ENCODE peak calls at places on chromosomes 3 and 15, in six cellular contexts. One of them, this sample, is unnamed.

GRCh38 chr3:33277193-33277882 is at the start of gene FBXL2:
- DNase-seq in upper lobe of right lung: peak; percentile 90
- DNase-seq in heart left ventricle: peak; percentile 59
- DNase-seq in PC-9: peak; percentile 88
- DNase-seq in neuronal stem cell: peak; percentile 81
- DNase-seq in endothelial cell of umbilical vein: peak; percentile 73
- DNase-seq in this sample: peak; percentile 79

GRCh38 chr15:58070801-58071418 is 5.4 kb upstream of the ALDH1A2 start:
- DNase-seq in upper lobe of right lung: peak; percentile 72
- DNase-seq in heart left ventricle: peak; percentile 44
- DNase-seq in PC-9: peak; percentile 57
- DNase-seq in neuronal stem cell: peak; percentile 74
- DNase-seq in endothelial cell of umbilical vein: peak; percentile 73
- DNase-seq in this sample: peak; percentile 31

GRCh38 chr15:76964157-76964556 is 30.8 kb upstream of the PSTPIP1 start:
- DNase-seq in upper lobe of right lung: no peak
- DNase-seq in heart left ventricle: no peak
- DNase-seq in PC-9: no peak
- DNase-seq in neuronal stem cell: no peak
- DNase-seq in endothelial cell of umbilical vein: peak; percentile 27
- DNase-seq in this sample: no peak

GRCh38 chr15:40693904-40694705 is 869 bp upstream of the RAD51 start:
- DNase-seq in upper lobe of right lung: no peak
- DNase-seq in heart left ventricle: no peak
- DNase-seq in PC-9: no peak
- DNase-seq in neuronal stem cell: no peak
- DNase-seq in endothelial cell of umbilical vein: no peak
- DNase-seq in this sample: no peak

GRCh38 chr3:157248590-157249425 is 88.9 kb upstream of the CCNL1 start:
- DNase-seq in upper lobe of right lung: no peak
- DNase-seq in heart left ventricle: peak; percentile 57
- DNase-seq in PC-9: peak; percentile 54
- DNase-seq in neuronal stem cell: peak; percentile 26
- DNase-seq in endothelial cell of umbilical vein: peak; percentile 94
- DNase-seq in this sample: peak; percentile 71

GRCh38 chr15:73683624-73684536 is at the start of gene CD276:
- DNase-seq in upper lobe of right lung: peak; percentile 91
- DNase-seq in heart left ventricle: peak; percentile 81
- DNase-seq in PC-9: peak; percentile 84
- DNase-seq in neuronal stem cell: peak; percentile 80
- DNase-seq in endothelial cell of umbilical vein: peak; percentile 55
- DNase-seq in this sample: peak; percentile 72

GRCh38 chr3:11091088-11091590 is 63.2 kb upstream of the HRH1 start:
- DNase-seq in upper lobe of right lung: no peak
- DNase-seq in heart left ventricle: no peak
- DNase-seq in PC-9: peak; percentile 37
- DNase-seq in neuronal stem cell: peak; percentile 8
- DNase-seq in endothelial cell of umbilical vein: no peak
- DNase-seq in this sample: no peak

GRCh38 chr3:186307594-186307993 is 54.4 kb downstream of the DGKG start:
- DNase-seq in upper lobe of right lung: no peak
- DNase-seq in heart left ventricle: no peak
- DNase-seq in PC-9: no peak
- DNase-seq in neuronal stem cell: peak; percentile 65
- DNase-seq in endothelial cell of umbilical vein: peak; percentile 38
- DNase-seq in this sample: no peak

GRCh38 chr3:13785853-13786455 is 93.9 kb downstream of the WNT7A start:
- DNase-seq in upper lobe of right lung: no peak
- DNase-seq in heart left ventricle: no peak
- DNase-seq in PC-9: no peak
- DNase-seq in neuronal stem cell: peak; percentile 51
- DNase-seq in endothelial cell of umbilical vein: no peak
- DNase-seq in this sample: no peak

GRCh38 chr3:86929046-86929445 is 61.9 kb downstream of the VGLL3 start:
- DNase-seq in upper lobe of right lung: no peak
- DNase-seq in heart left ventricle: no peak
- DNase-seq in PC-9: no peak
- DNase-seq in neuronal stem cell: no peak
- DNase-seq in endothelial cell of umbilical vein: no peak
- DNase-seq in this sample: no peak

GRCh38 chr3:23712656-23713559 is 92.8 kb upstream of the UBE2E1 start:
- DNase-seq in upper lobe of right lung: no peak
- DNase-seq in heart left ventricle: peak; percentile 54
- DNase-seq in PC-9: peak; percentile 59
- DNase-seq in neuronal stem cell: peak; percentile 65
- DNase-seq in endothelial cell of umbilical vein: peak; percentile 85
- DNase-seq in this sample: no peak

GRCh38 chr3:54033761-54034160 is 88.6 kb upstream of the CACNA2D3 start:
- DNase-seq in upper lobe of right lung: no peak
- DNase-seq in heart left ventricle: peak; percentile 28
- DNase-seq in PC-9: no peak
- DNase-seq in neuronal stem cell: no peak
- DNase-seq in endothelial cell of umbilical vein: no peak
- DNase-seq in this sample: no peak

GRCh38 chr15:35166730-35167359 is 81.8 kb upstream of the NANOGP8 start:
- DNase-seq in upper lobe of right lung: no peak
- DNase-seq in heart left ventricle: no peak
- DNase-seq in PC-9: no peak
- DNase-seq in neuronal stem cell: no peak
- DNase-seq in endothelial cell of umbilical vein: no peak
- DNase-seq in this sample: no peak

GRCh38 chr15:90190606-90191343 is 10.4 kb upstream of the SEMA4B start:
- DNase-seq in upper lobe of right lung: no peak
- DNase-seq in heart left ventricle: no peak
- DNase-seq in PC-9: peak; percentile 29
- DNase-seq in neuronal stem cell: no peak
- DNase-seq in endothelial cell of umbilical vein: no peak
- DNase-seq in this sample: no peak

GRCh38 chr3:63593779-63594178 is 58.7 kb upstream of the SNTN start:
- DNase-seq in upper lobe of right lung: no peak
- DNase-seq in heart left ventricle: no peak
- DNase-seq in PC-9: no peak
- DNase-seq in neuronal stem cell: no peak
- DNase-seq in endothelial cell of umbilical vein: no peak
- DNase-seq in this sample: no peak

GRCh38 chr3:195886181-195887141 is 21.9 kb downstream of the TNK2 start:
- DNase-seq in upper lobe of right lung: no peak
- DNase-seq in heart left ventricle: peak; percentile 61
- DNase-seq in PC-9: no peak
- DNase-seq in neuronal stem cell: no peak
- DNase-seq in endothelial cell of umbilical vein: peak; percentile 90
- DNase-seq in this sample: no peak

GRCh38 chr3:45816544-45816943 is 20.2 kb upstream of the SLC6A20 start:
- DNase-seq in upper lobe of right lung: no peak
- DNase-seq in heart left ventricle: peak; percentile 50
- DNase-seq in PC-9: no peak
- DNase-seq in neuronal stem cell: no peak
- DNase-seq in endothelial cell of umbilical vein: no peak
- DNase-seq in this sample: no peak

GRCh38 chr15:38073278-38073930 is 139.0 kb downstream of the TMCO5A start:
- DNase-seq in upper lobe of right lung: no peak
- DNase-seq in heart left ventricle: peak; percentile 47
- DNase-seq in PC-9: no peak
- DNase-seq in neuronal stem cell: no peak
- DNase-seq in endothelial cell of umbilical vein: peak; percentile 51
- DNase-seq in this sample: no peak

GRCh38 chr15:65423977-65424679 is 1.4 kb upstream of the IGDCC4 start:
- DNase-seq in upper lobe of right lung: no peak
- DNase-seq in heart left ventricle: no peak
- DNase-seq in PC-9: no peak
- DNase-seq in neuronal stem cell: no peak
- DNase-seq in endothelial cell of umbilical vein: no peak
- DNase-seq in this sample: no peak

GRCh38 chr3:195140816-195141793 is 129.9 kb downstream of the XXYLT1 start:
- DNase-seq in upper lobe of right lung: no peak
- DNase-seq in heart left ventricle: no peak
- DNase-seq in PC-9: no peak
- DNase-seq in neuronal stem cell: no peak
- DNase-seq in endothelial cell of umbilical vein: peak; percentile 92
- DNase-seq in this sample: no peak

GRCh38 chr3:123834631-123835030 is 49.5 kb downstream of the MYLK start:
- DNase-seq in upper lobe of right lung: no peak
- DNase-seq in heart left ventricle: no peak
- DNase-seq in PC-9: peak; percentile 26
- DNase-seq in neuronal stem cell: no peak
- DNase-seq in endothelial cell of umbilical vein: peak; percentile 47
- DNase-seq in this sample: peak; percentile 63

GRCh38 chr3:118165413-118165812 is 869.2 kb downstream of the IGSF11 start:
- DNase-seq in upper lobe of right lung: no peak
- DNase-seq in heart left ventricle: no peak
- DNase-seq in PC-9: no peak
- DNase-seq in neuronal stem cell: no peak
- DNase-seq in endothelial cell of umbilical vein: no peak
- DNase-seq in this sample: no peak
- H3K9me3 ChIP-seq in upper lobe of right lung: no peaks in the 10 kb centered on the region
- H3K9me3 ChIP-seq in heart left ventricle: no peaks in the 10 kb centered on the region
- H3K9me3 ChIP-seq in PC-9: no peaks in the 10 kb centered on the region
- H3K9me3 ChIP-seq in neuronal stem cell: peaks cover 3% of the 10 kb centered on the region
- H3K9me3 ChIP-seq in endothelial cell of umbilical vein: peaks cover 2% of the 10 kb centered on the region
- H3K9me3 ChIP-seq in this sample: no peaks in the 10 kb centered on the region

DNA sequence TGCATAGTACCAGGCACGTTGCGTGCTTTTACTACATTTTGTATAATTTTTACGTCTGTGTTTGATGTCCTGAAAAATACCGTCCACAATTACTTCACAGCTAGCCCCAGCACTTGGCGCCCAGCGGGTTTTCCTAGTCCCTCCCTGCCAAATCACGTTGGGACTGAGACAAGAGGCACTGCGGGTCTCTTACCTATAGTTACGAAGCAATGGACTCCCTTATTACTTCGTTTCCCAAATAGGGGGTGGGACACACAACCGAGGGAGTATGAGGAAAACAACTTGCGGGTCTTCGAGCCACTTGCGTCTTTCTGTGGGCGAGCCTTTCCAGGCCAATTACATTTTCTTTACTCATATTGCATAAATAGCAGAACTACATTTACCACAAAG is 620 bp upstream of the CMSS1 start:
- DNase-seq in upper lobe of right lung: no peak
- DNase-seq in heart left ventricle: no peak
- DNase-seq in PC-9: peak; percentile 10
- DNase-seq in neuronal stem cell: peak; percentile 9
- DNase-seq in endothelial cell of umbilical vein: no peak
- DNase-seq in this sample: no peak
- H3K27ac ChIP-seq in upper lobe of right lung: peak overlapping the region; percentile 89
- H3K27ac ChIP-seq in heart left ventricle: peak overlapping the region; percentile 93
- H3K27ac ChIP-seq in PC-9: peak overlapping the region; percentile 55
- H3K27ac ChIP-seq in neuronal stem cell: no peak overlapping the region
- H3K27ac ChIP-seq in endothelial cell of umbilical vein: peak overlapping the region; percentile 93
- H3K27ac ChIP-seq in this sample: no peak overlapping the region

GRCh38 chr3:188170461-188171459 is 16.8 kb downstream of the LPP start:
- DNase-seq in upper lobe of right lung: no peak
- DNase-seq in heart left ventricle: no peak
- DNase-seq in PC-9: no peak
- DNase-seq in neuronal stem cell: no peak
- DNase-seq in endothelial cell of umbilical vein: no peak
- DNase-seq in this sample: no peak

GRCh38 chr3:188166471-188166870 is 12.5 kb downstream of the LPP start:
- DNase-seq in upper lobe of right lung: no peak
- DNase-seq in heart left ventricle: no peak
- DNase-seq in PC-9: no peak
- DNase-seq in neuronal stem cell: no peak
- DNase-seq in endothelial cell of umbilical vein: peak; percentile 32
- DNase-seq in this sample: no peak

GRCh38 chr3:188171682-188172467 is 17.9 kb downstream of the LPP start:
- DNase-seq in upper lobe of right lung: no peak
- DNase-seq in heart left ventricle: no peak
- DNase-seq in PC-9: no peak
- DNase-seq in neuronal stem cell: no peak
- DNase-seq in endothelial cell of umbilical vein: no peak
- DNase-seq in this sample: no peak

GRCh38 chr3:188165596-188165995 is 11.6 kb downstream of the LPP start:
- DNase-seq in upper lobe of right lung: no peak
- DNase-seq in heart left ventricle: no peak
- DNase-seq in PC-9: peak; percentile 17
- DNase-seq in neuronal stem cell: no peak
- DNase-seq in endothelial cell of umbilical vein: no peak
- DNase-seq in this sample: no peak

DNA sequence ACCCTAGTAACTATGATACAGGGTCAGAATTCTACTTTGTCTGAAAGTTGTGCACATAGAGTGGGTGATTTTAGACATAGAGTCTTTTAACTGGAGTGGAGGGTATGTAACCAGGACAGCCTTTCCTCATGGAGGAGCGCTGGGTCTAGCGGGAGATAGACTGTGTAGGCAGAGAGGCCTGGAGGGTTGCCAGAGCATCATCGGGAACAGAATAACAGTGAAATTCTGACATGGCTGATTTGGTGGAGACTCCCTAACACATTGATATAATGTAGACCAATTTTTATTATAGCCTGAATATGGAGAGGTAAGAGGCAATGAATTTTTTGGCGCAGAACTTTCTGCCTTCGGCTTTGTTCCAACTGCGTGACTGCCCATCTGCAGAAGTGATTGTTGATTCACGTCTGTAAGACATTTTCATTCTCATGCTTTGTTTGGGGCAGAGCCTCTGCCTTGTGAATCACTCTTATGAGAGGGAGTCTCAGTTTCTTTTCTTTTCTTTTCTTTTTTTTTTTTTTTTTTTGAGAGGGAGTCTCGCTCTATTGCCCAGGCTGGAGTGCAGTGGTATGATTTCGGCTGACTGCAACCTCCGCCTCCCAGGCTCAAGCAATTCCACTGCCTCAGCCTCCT is 16.0 kb downstream of the LPP start:
- DNase-seq in upper lobe of right lung: no peak
- DNase-seq in heart left ventricle: peak; percentile 64
- DNase-seq in PC-9: no peak
- DNase-seq in neuronal stem cell: no peak
- DNase-seq in endothelial cell of umbilical vein: no peak
- DNase-seq in this sample: no peak
- H3K4me1 ChIP-seq in upper lobe of right lung: peaks cover 22% of the 10 kb centered on the region
- H3K4me1 ChIP-seq in heart left ventricle: peaks cover 72% of the 10 kb centered on the region
- H3K4me1 ChIP-seq in PC-9: peaks cover 53% of the 10 kb centered on the region
- H3K4me1 ChIP-seq in neuronal stem cell: no peaks in the 10 kb centered on the region
- H3K4me1 ChIP-seq in endothelial cell of umbilical vein: peaks cover 8% of the 10 kb centered on the region
- H3K4me1 ChIP-seq in this sample: no peaks in the 10 kb centered on the region

GRCh38 chr15:26736502-26737248 is 36.2 kb downstream of the GABRB3 start:
- DNase-seq in upper lobe of right lung: no peak
- DNase-seq in heart left ventricle: no peak
- DNase-seq in PC-9: no peak
- DNase-seq in neuronal stem cell: no peak
- DNase-seq in endothelial cell of umbilical vein: no peak
- DNase-seq in this sample: no peak

GRCh38 chr15:26739791-26740190 is 33.1 kb downstream of the GABRB3 start:
- DNase-seq in upper lobe of right lung: no peak
- DNase-seq in heart left ventricle: no peak
- DNase-seq in PC-9: no peak
- DNase-seq in neuronal stem cell: no peak
- DNase-seq in endothelial cell of umbilical vein: no peak
- DNase-seq in this sample: no peak

GRCh38 chr15:26744894-26745293 is 28.0 kb downstream of the GABRB3 start:
- DNase-seq in upper lobe of right lung: no peak
- DNase-seq in heart left ventricle: no peak
- DNase-seq in PC-9: no peak
- DNase-seq in neuronal stem cell: no peak
- DNase-seq in endothelial cell of umbilical vein: no peak
- DNase-seq in this sample: no peak

GRCh38 chr15:26738996-26739395 is 33.9 kb downstream of the GABRB3 start:
- DNase-seq in upper lobe of right lung: no peak
- DNase-seq in heart left ventricle: no peak
- DNase-seq in PC-9: no peak
- DNase-seq in neuronal stem cell: no peak
- DNase-seq in endothelial cell of umbilical vein: no peak
- DNase-seq in this sample: no peak
- H3K9me3 ChIP-seq in upper lobe of right lung: no peaks in the 10 kb centered on the region
- H3K9me3 ChIP-seq in heart left ventricle: no peaks in the 10 kb centered on the region
- H3K9me3 ChIP-seq in PC-9: no peaks in the 10 kb centered on the region
- H3K9me3 ChIP-seq in neuronal stem cell: no peaks in the 10 kb centered on the region
- H3K9me3 ChIP-seq in endothelial cell of umbilical vein: peaks cover 10% of the 10 kb centered on the region
- H3K9me3 ChIP-seq in this sample: peaks cover 3% of the 10 kb centered on the region